ENCODE peak calls at places on chromosomes 7 and 10, in seven cellular contexts. W, K, D, G, O, H and U are unnamed samples.

GRCh38 chr10:88095291-88095721 is 231.9 kb downstream of the PTEN start:
- DNase-seq in K (no peak), O (peak; percentile 56), H (no peak), G (no peak), D (no peak), W (no peak), U (no peak)

GRCh38 chr7:149126662-149127321 is 668 bp upstream of the ZNF425 start:
- DNase-seq in O (no peak), W (peak; percentile 41), H (no peak), G (peak; percentile 49), K (peak; percentile 45), D (no peak), U (peak; percentile 90)

GRCh38 chr10:110492069-110492782 is 5.5 kb upstream of the DUSP5 start:
- DNase-seq in G (no peak), H (no peak), W (no peak), K (no peak), D (no peak), O (no peak), U (no peak)

GRCh38 chr7:55565693-55566092 is 6.6 kb downstream of the VOPP1 start:
- DNase-seq in H (no peak), K (no peak), W (no peak), G (no peak), O (no peak), D (no peak), U (no peak)

GRCh38 chr10:98418596-98419265 is 3.7 kb upstream of the PYROXD2 start:
- DNase-seq in K (no peak), G (no peak), H (no peak), D (no peak), O (no peak), W (no peak), U (peak; percentile 61)

GRCh38 chr7:27605689-27606269 is 56.9 kb downstream of the HIBADH start:
- DNase-seq in H (no peak), D (no peak), O (peak; percentile 47), W (no peak), G (no peak), K (no peak), U (no peak)

GRCh38 chr10:96395931-96396877 is 37.4 kb upstream of the OPALIN start:
- DNase-seq in H (peak; percentile 78), G (peak; percentile 58), W (peak; percentile 57), K (peak; percentile 58), D (peak; percentile 16), O (peak; percentile 84), U (peak; percentile 77)

GRCh38 chr10:62687230-62687748 is 117.2 kb upstream of the ADO start:
- DNase-seq in G (no peak), K (no peak), H (no peak), O (no peak), D (no peak), W (no peak), U (no peak)

GRCh38 chr10:42753126-42753506 is 29.5 kb upstream of the BMS1 start:
- DNase-seq in H (peak; percentile 80), K (peak; percentile 75), W (peak; percentile 72), G (peak; percentile 78), D (peak; percentile 28), O (peak; percentile 82), U (peak; percentile 87)

GRCh38 chr10:28569506-28570159 is 36.7 kb downstream of the WAC start:
- DNase-seq in G (no peak), W (no peak), H (no peak), D (no peak), K (no peak), O (peak; percentile 38), U (no peak)

GRCh38 chr10:123139521-123140163 is 3.9 kb downstream of the HMX3 start:
- DNase-seq in W (no peak), D (no peak), O (peak; percentile 84), K (peak; percentile 55), H (peak; percentile 56), G (no peak), U (no peak)

GRCh38 chr10:6135589-6136168 is 46.8 kb downstream of the RBM17 start:
- DNase-seq in W (no peak), O (no peak), H (no peak), D (no peak), K (no peak), G (no peak), U (no peak)

GRCh38 chr10:6138456-6138855 is 49.6 kb downstream of the RBM17 start:
- DNase-seq in G (no peak), O (no peak), K (no peak), D (no peak), W (no peak), H (no peak), U (no peak)

GRCh38 chr10:6135039-6135438 is 46.2 kb downstream of the RBM17 start:
- DNase-seq in O (no peak), K (no peak), H (no peak), W (no peak), G (no peak), D (no peak), U (no peak)

GRCh38 chr10:6134099-6134880 is 45.5 kb downstream of the RBM17 start:
- DNase-seq in H (no peak), O (no peak), K (no peak), G (no peak), D (no peak), W (no peak), U (no peak)

DNA sequence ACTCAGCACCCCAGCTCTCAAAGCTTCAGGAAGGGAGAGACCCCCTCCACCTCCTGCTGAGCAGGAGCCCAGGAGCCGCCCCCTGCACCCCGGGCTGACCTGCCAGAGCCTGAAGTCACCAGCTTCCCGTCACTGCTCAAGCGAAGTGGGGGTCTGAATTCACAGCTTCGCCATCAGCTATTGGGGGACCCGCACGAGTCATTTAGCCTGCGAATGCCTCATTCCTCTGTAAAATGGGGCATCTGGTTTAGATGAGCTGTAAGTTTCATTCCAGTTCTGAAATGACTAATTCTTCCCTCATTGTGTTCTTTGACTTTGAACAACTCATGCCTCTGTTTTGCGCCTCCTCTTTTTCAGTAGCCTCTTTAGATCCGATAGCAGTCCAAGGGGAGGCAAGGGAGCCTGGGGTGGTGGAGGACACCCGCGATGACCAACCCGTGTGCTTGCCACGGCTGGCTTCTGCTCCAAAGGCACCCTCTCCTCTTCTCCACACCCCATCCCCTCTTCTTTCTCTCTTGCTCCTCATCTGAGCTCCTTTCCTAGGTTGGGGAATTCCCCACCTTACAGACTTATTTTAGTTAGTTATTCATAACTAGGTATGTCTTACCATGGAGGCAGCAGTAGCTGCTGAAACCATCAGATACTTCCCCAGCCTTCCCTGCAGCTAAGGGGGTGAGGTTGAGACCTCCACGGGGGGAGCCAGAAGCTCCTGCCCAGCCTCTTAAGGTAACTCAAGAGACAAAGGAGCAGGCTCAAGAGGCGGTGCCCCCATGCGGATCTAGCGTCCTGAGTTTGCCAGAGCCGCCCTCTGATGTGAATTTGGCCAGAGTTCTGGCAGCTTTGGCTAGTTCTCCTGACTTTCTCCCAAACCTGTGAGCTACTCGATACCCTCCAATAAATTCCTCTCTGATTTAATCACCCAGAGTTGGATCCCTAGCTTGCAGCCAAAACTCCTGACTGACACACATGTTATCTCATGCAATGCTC is 47.7 kb downstream of the RBM17 start:
- DNase-seq in D (no peak), O (peak; percentile 57), G (no peak), H (no peak), K (no peak), W (no peak), U (no peak)
- H3K27me3 ChIP-seq in D (no peaks in the 10 kb centered on the region), O (no peaks in the 10 kb centered on the region), G (no peaks in the 10 kb centered on the region), H (no peaks in the 10 kb centered on the region), K (no peaks in the 10 kb centered on the region), W (peaks cover 13% of the 10 kb centered on the region), U (peaks cover 8% of the 10 kb centered on the region)

GRCh38 chr7:774161-775109 is 47.4 kb upstream of the PRKAR1B start:
- DNase-seq in O (peak; percentile 54), K (peak; percentile 42), D (peak; percentile 32), G (no peak), H (no peak), W (no peak), U (peak; percentile 77)

GRCh38 chr7:772005-772294 is 44.9 kb upstream of the PRKAR1B start:
- DNase-seq in O (no peak), D (no peak), K (no peak), G (no peak), W (no peak), H (no peak), U (no peak)

GRCh38 chr7:772392-772791 is 45.3 kb upstream of the PRKAR1B start:
- DNase-seq in K (no peak), O (no peak), G (no peak), D (no peak), H (no peak), W (no peak), U (no peak)

GRCh38 chr7:773622-773915 is 46.5 kb upstream of the PRKAR1B start:
- DNase-seq in O (no peak), G (no peak), W (no peak), H (no peak), D (no peak), K (no peak), U (no peak)

DNA sequence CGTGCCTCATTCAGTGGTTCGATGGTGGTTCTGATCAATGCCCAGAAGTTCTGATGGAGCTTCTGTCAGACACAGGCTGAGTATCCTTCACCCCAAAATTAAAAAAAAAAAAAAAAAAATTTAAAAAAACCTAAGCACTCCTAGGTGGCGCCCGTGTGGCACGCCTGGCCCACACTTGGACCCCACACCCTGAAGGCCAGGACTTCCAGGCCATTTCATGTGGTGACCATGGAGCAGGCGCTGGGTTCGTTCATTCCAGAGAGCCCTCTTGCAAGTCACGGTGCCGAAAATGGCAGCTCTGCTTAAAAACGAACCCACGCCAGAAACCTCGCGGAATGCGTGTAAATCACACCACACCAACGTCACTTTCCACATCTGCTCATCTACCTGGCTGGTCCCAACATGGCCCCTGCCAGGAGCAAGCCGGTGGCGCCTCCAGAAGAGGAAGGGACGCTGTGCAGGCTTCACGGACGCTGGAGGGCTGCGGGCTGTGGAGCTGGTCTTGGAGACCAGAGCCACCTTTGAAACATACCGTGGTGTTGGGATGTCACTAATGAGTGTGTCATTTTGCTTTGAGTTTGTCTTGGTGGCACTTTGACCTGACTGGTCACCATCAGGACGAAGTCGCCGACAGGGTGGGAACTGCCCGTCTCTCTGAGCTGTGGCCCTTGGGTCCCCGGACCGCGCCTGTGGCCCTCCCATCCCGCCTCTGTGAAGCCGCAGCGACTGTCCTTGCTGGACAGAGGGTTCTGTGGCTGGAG is 46.0 kb upstream of the PRKAR1B start:
- DNase-seq in O (no peak), H (no peak), K (no peak), G (no peak), W (no peak), D (no peak), U (no peak)
- H3K27ac ChIP-seq in O (no peak overlapping the region), H (no peak overlapping the region), K (no peak overlapping the region), G (no peak overlapping the region), W (peak overlapping the region; percentile 69), D (no peak overlapping the region), U (no peak overlapping the region)

DNA sequence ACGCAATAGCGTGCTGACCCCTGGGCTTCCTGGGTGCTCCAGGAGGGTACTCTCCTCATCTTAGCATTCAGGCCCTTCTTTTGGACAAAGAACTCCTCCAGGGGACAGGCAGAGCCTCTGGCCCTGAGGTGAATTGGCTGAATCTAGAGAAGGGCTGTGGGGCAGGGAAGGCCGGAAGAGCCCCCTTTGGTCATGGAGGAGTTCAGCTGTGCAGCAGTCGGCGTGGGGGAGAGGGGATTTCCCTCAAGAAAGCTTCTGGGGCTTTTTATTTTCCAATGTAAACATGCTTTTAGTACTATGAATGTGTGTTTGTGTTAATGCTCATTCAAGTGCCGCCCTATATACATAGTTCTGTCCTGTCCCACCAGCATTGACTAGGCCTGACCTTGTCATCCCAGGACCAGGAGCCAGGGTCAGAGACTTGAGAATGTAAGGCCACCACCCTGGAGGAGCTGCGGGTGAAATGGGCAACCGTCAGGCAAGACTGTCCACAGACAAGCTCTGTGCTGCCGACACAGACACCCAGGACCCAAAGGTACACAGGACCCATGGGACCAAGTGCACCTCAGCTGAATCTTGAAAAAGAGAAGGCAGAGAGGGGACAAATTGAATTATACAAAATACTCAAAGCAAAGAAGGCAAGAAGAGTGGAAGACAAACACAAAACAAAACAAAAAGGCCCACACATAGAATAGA is 38.7 kb downstream of the FIGNL1 start:
- DNase-seq in D (no peak), H (no peak), K (no peak), O (no peak), G (no peak), W (no peak), U (no peak)
- H3K4me1 ChIP-seq in D (peaks cover 40% of the 10 kb centered on the region), H (no peaks in the 10 kb centered on the region), K (no peaks in the 10 kb centered on the region), O (no peaks in the 10 kb centered on the region), G (no peaks in the 10 kb centered on the region), W (no peaks in the 10 kb centered on the region), U (no peaks in the 10 kb centered on the region)

GRCh38 chr7:153190452-153190851 is 430.9 kb downstream of the ACTR3B start:
- DNase-seq in D (no peak), O (no peak), G (no peak), K (no peak), W (no peak), H (no peak), U (no peak)
- H3K27me3 ChIP-seq in D (no peaks in the 10 kb centered on the region), O (no peaks in the 10 kb centered on the region), G (no peaks in the 10 kb centered on the region), K (no peaks in the 10 kb centered on the region), W (no peaks in the 10 kb centered on the region), H (no peaks in the 10 kb centered on the region), U (no peaks in the 10 kb centered on the region)